ENCODE peak calls at places on chromosomes 6 and 20, in nine cellular contexts. V is lung; J is heart left ventricle; K is epithelial cell of esophagus; X is endothelial cell of umbilical vein; U is naive thymus-derived CD4-positive, alpha-beta T cell; Q is aorta; W is ovary; L is endodermal cell. N is an unnamed sample.

GRCh38 chr6:87241304-87241703 is 81.1 kb upstream of the SMIM8 start:
- DNase-seq in V (no peak), J (no peak), K (no peak), X (no peak), U (no peak), Q (no peak), W (no peak), L (peak), N (no peak)

GRCh38 chr6:169799474-169799926 is 48.1 kb downstream of the ERMARD start:
- DNase-seq in V (no peak), J (no peak), K (no peak), X (no peak), U (no peak), Q (no peak), W (no peak), L (peak), N (no peak)

GRCh38 chr6:44561062-44561591 is 173.6 kb downstream of the CDC5L start:
- DNase-seq in V (no peak), J (no peak), K (no peak), X (no peak), U (peak), Q (no peak), W (no peak), L (peak), N (no peak)

GRCh38 chr6:136403166-136403980 is 113.7 kb upstream of the BCLAF1 start:
- DNase-seq in V (no peak), J (no peak), K (peak), X (peak), U (no peak), Q (no peak), W (no peak), L (no peak), N (no peak)

GRCh38 chr20:19661717-19662637 is 96.1 kb upstream of the RIN2 start:
- DNase-seq in V (peak), J (no peak), K (peak), X (peak), U (peak), Q (peak), W (peak), L (peak), N (peak)

GRCh38 chr20:38447251-38447661 is 12.1 kb upstream of the SNHG17 start:
- DNase-seq in V (no peak), J (no peak), K (no peak), X (no peak), U (no peak), Q (no peak), W (no peak), L (no peak), N (no peak)

GRCh38 chr6:142474446-142475289 is 172.9 kb downstream of the ADGRG6 start:
- DNase-seq in V (no peak), J (peak), K (peak), X (peak), U (peak), Q (no peak), W (no peak), L (peak), N (no peak)

GRCh38 chr6:113182370-113183141 is 674.6 kb upstream of the MARCKS start:
- DNase-seq in V (no peak), J (no peak), K (peak), X (peak), U (no peak), Q (no peak), W (no peak), L (no peak), N (no peak)

GRCh38 chr6:147808631-147809030 is 300.1 kb downstream of the SAMD5 start:
- DNase-seq in V (no peak), J (no peak), K (no peak), X (no peak), U (no peak), Q (no peak), W (no peak), L (no peak), N (no peak)

GRCh38 chr6:152401978-152402377 is 235.2 kb downstream of the SYNE1 start:
- DNase-seq in V (no peak), J (no peak), K (peak), X (peak), U (no peak), Q (peak), W (no peak), L (no peak), N (no peak)

GRCh38 chr20:19964289-19965263 is 52.6 kb upstream of the NAA20 start:
- DNase-seq in V (peak), J (peak), K (peak), X (peak), U (no peak), Q (peak), W (peak), L (no peak), N (no peak)

DNA sequence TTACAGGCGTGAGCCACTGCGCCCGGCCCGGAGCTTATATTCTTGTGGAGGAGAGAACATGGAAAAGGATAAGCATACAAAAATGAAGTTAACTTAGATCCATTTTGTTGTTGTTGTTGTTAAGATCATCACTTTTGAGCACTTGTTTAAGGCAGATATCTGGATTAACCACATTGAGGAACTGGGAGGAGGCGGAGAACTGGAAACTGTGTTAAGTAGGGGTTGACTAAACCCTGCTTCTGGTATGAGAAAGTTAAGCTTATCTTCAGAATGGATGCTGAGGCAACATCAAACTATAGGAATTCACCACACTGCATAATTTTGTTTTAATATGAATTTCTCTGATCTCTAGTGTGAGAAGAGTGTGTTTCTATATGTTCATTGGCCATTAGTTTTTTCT is 57.6 kb downstream of the GCNT2 start:
- DNase-seq in V (no peak), J (no peak), K (no peak), X (no peak), U (no peak), Q (no peak), W (no peak), L (no peak), N (no peak)
- H3K4me3 ChIP-seq in V (no peak), J (no peak), K (no peak), X (no peak), U (no peak), Q (no peak), W (no peak), L (no peak), N (no peak)

GRCh38 chr20:43658723-43659419 is 8.0 kb upstream of the MYBL2 start:
- DNase-seq in V (no peak), J (no peak), K (no peak), X (no peak), U (no peak), Q (no peak), W (no peak), L (peak), N (no peak)

GRCh38 chr20:43667341-43668132 is 623 bp downstream of the MYBL2 start:
- DNase-seq in V (no peak), J (no peak), K (no peak), X (no peak), U (no peak), Q (no peak), W (no peak), L (peak), N (no peak)

GRCh38 chr20:43666376-43667328 is at the start of gene MYBL2:
- DNase-seq in V (peak), J (peak), K (peak), X (peak), U (peak), Q (peak), W (no peak), L (peak), N (peak)

GRCh38 chr20:43665466-43666176 is 1.3 kb upstream of the MYBL2 start:
- DNase-seq in V (no peak), J (no peak), K (no peak), X (no peak), U (no peak), Q (no peak), W (no peak), L (peak), N (no peak)

DNA sequence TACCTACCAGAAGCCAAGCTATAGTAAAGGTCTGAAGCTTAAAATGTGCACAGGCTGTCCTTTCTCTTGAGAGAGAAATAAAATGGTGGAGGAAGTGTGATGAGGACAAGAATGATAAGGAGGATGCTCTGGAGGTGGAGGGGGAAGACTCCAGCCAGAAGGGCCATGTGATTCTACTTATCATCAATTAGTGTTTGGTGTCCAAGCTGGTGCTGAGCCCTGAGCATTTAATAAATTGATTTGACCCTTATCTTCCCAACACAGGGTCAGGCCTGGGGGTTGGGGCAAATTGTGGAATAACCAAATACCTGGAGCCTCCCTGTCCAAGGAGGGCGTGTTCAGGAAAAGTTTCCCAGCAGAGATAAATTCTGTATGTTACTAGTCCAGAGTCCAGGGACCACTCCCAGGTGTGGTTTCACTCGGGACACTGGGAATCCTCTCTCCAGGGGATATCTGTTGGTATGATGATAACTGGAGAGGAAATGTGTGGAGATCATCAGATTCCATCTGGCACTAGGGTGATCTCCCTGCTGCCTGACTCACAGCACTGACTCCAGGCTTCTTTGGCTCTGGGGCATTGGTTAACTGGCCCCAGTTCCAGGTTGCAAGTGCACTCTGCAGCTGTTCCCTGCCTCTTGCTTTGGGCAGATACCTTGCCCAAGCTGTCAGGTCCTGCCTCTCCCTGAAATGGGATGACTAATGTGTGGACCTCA is 3.8 kb upstream of the MYBL2 start:
- DNase-seq in V (no peak), J (no peak), K (peak), X (no peak), U (no peak), Q (no peak), W (no peak), L (peak), N (no peak)
- H3K4me3 ChIP-seq in V (no peak), J (no peak), K (no peak), X (no peak), U (no peak), Q (no peak), W (no peak), L (no peak), N (no peak)

GRCh38 chr6:99590728-99591672 is 15.6 kb upstream of the PRDM13 start:
- DNase-seq in V (no peak), J (no peak), K (no peak), X (no peak), U (no peak), Q (no peak), W (no peak), L (peak), N (no peak)
- H3K4me3 ChIP-seq in V (no peak), J (no peak), K (no peak), X (no peak), U (no peak), Q (no peak), W (no peak), L (no peak), N (no peak)

GRCh38 chr6:3785745-3786098 is 34.2 kb upstream of the PXDC1 start:
- DNase-seq in V (no peak), J (no peak), K (no peak), X (no peak), U (no peak), Q (no peak), W (no peak), L (no peak), N (no peak)

GRCh38 chr6:3786131-3786530 is 34.6 kb upstream of the PXDC1 start:
- DNase-seq in V (no peak), J (no peak), K (no peak), X (no peak), U (no peak), Q (no peak), W (no peak), L (no peak), N (no peak)

GRCh38 chr6:3789018-3789895 is 37.7 kb upstream of the PXDC1 start:
- DNase-seq in V (no peak), J (no peak), K (peak), X (no peak), U (no peak), Q (no peak), W (no peak), L (no peak), N (no peak)

GRCh38 chr6:3789896-3790558 is 38.5 kb upstream of the PXDC1 start:
- DNase-seq in V (no peak), J (no peak), K (no peak), X (no peak), U (no peak), Q (no peak), W (no peak), L (no peak), N (no peak)

GRCh38 chr6:3788408-3789017 is 37.0 kb upstream of the PXDC1 start:
- DNase-seq in V (no peak), J (no peak), K (no peak), X (no peak), U (no peak), Q (no peak), W (peak), L (no peak), N (no peak)
- H3K4me3 ChIP-seq in V (no peak), J (no peak), K (no peak), X (no peak), U (no peak), Q (no peak), W (no peak), L (no peak), N (no peak)

GRCh38 chr6:35011096-35012041 is 122.3 kb downstream of the ANKS1A start:
- DNase-seq in V (no peak), J (no peak), K (no peak), X (peak), U (no peak), Q (no peak), W (no peak), L (no peak), N (no peak)
- H3K4me3 ChIP-seq in V (no peak), J (no peak), K (no peak), X (no peak), U (no peak), Q (no peak), W (no peak), L (no peak), N (no peak)

GRCh38 chr6:36911946-36912555 is 26.3 kb downstream of the C6orf89 start:
- DNase-seq in V (no peak), J (no peak), K (no peak), X (peak), U (peak), Q (no peak), W (no peak), L (no peak), N (no peak)
- H3K4me3 ChIP-seq in V (no peak), J (no peak), K (no peak), X (no peak), U (peak), Q (no peak), W (no peak), L (no peak), N (no peak)

GRCh38 chr6:126698732-126699240 is 358.9 kb downstream of the CENPW start:
- DNase-seq in V (no peak), J (no peak), K (no peak), X (no peak), U (no peak), Q (no peak), W (no peak), L (no peak), N (no peak)

GRCh38 chr6:126696921-126697693 is 357.2 kb downstream of the CENPW start:
- DNase-seq in V (no peak), J (no peak), K (no peak), X (no peak), U (no peak), Q (no peak), W (no peak), L (peak), N (no peak)

GRCh38 chr6:126701799-126702198 is 361.9 kb downstream of the CENPW start:
- DNase-seq in V (no peak), J (no peak), K (no peak), X (no peak), U (no peak), Q (no peak), W (no peak), L (no peak), N (no peak)
- H3K4me3 ChIP-seq in V (no peak), J (no peak), K (no peak), X (no peak), U (no peak), Q (no peak), W (no peak), L (no peak), N (no peak)

GRCh38 chr20:63857751-63858392 is 3.4 kb upstream of the ABHD16B start:
- DNase-seq in V (no peak), J (peak), K (no peak), X (no peak), U (no peak), Q (no peak), W (peak), L (no peak), N (peak)

GRCh38 chr20:63854766-63855362 is 6.4 kb upstream of the ABHD16B start:
- DNase-seq in V (no peak), J (peak), K (no peak), X (no peak), U (no peak), Q (no peak), W (peak), L (peak), N (peak)

GRCh38 chr20:63855363-63856110 is 5.8 kb upstream of the ABHD16B start:
- DNase-seq in V (no peak), J (peak), K (no peak), X (no peak), U (no peak), Q (no peak), W (peak), L (peak), N (peak)

GRCh38 chr20:63854069-63854765 is 7.1 kb upstream of the ABHD16B start:
- DNase-seq in V (no peak), J (peak), K (no peak), X (no peak), U (no peak), Q (no peak), W (peak), L (peak), N (peak)

GRCh38 chr20:63856111-63856511 is 5.2 kb upstream of the ABHD16B start:
- DNase-seq in V (no peak), J (peak), K (no peak), X (no peak), U (no peak), Q (no peak), W (peak), L (peak), N (no peak)
- H3K4me3 ChIP-seq in V (no peak), J (no peak), K (no peak), X (no peak), U (no peak), Q (no peak), W (no peak), L (no peak), N (peak)

GRCh38 chr6:8829296-8829695 is 394.0 kb upstream of the SLC35B3 start:
- DNase-seq in V (no peak), J (no peak), K (no peak), X (no peak), U (no peak), Q (no peak), W (no peak), L (no peak), N (no peak)
- H3K4me3 ChIP-seq in V (no peak), J (no peak), K (no peak), X (no peak), U (no peak), Q (no peak), W (no peak), L (no peak), N (no peak)

N was measured in heart right ventricle.